ENCODE peak calls at places on chromosomes 5 and 9, in eight cellular contexts. One of them, this sample, is unnamed.

GRCh38 chr5:56345352-56345751 is 112.2 kb upstream of the ANKRD55 start:
- DNase-seq in suprapubic skin: no peak
- DNase-seq in CD8-positive, alpha-beta T cell: no peak
- DNase-seq in kidney: no peak
- DNase-seq in upper lobe of left lung: no peak
- DNase-seq in body of pancreas: no peak
- DNase-seq in Caco-2: no peak
- DNase-seq in heart left ventricle: no peak
- DNase-seq in this sample: no peak

GRCh38 chr9:36101916-36102741 is 34.4 kb upstream of the GLIPR2 start:
- DNase-seq in upper lobe of left lung: no peak
- DNase-seq in heart left ventricle: no peak
- DNase-seq in CD8-positive, alpha-beta T cell: no peak
- DNase-seq in kidney: no peak
- DNase-seq in suprapubic skin: no peak
- DNase-seq in Caco-2: peak
- DNase-seq in body of pancreas: no peak
- DNase-seq in this sample: no peak

GRCh38 chr9:114313186-114313585 is 9.7 kb upstream of the ORM1 start:
- DNase-seq in kidney: no peak
- DNase-seq in Caco-2: no peak
- DNase-seq in CD8-positive, alpha-beta T cell: no peak
- DNase-seq in upper lobe of left lung: no peak
- DNase-seq in heart left ventricle: no peak
- DNase-seq in body of pancreas: no peak
- DNase-seq in suprapubic skin: peak
- DNase-seq in this sample: no peak

GRCh38 chr5:162288647-162289296 is 221.2 kb downstream of the GABRG2 start:
- DNase-seq in suprapubic skin: no peak
- DNase-seq in Caco-2: no peak
- DNase-seq in upper lobe of left lung: no peak
- DNase-seq in CD8-positive, alpha-beta T cell: no peak
- DNase-seq in body of pancreas: no peak
- DNase-seq in heart left ventricle: no peak
- DNase-seq in kidney: no peak
- DNase-seq in this sample: no peak

GRCh38 chr9:99825158-99826046 is 3.7 kb downstream of the NR4A3 start:
- DNase-seq in CD8-positive, alpha-beta T cell: no peak
- DNase-seq in suprapubic skin: no peak
- DNase-seq in Caco-2: no peak
- DNase-seq in heart left ventricle: no peak
- DNase-seq in body of pancreas: no peak
- DNase-seq in upper lobe of left lung: peak
- DNase-seq in kidney: no peak
- DNase-seq in this sample: no peak

GRCh38 chr9:5435912-5436311 is 1.8 kb downstream of the PLGRKT start:
- DNase-seq in upper lobe of left lung: no peak
- DNase-seq in body of pancreas: no peak
- DNase-seq in heart left ventricle: no peak
- DNase-seq in CD8-positive, alpha-beta T cell: no peak
- DNase-seq in Caco-2: no peak
- DNase-seq in suprapubic skin: no peak
- DNase-seq in kidney: no peak
- DNase-seq in this sample: no peak

GRCh38 chr9:137975936-137976565 is 98.5 kb downstream of the CACNA1B start:
- DNase-seq in suprapubic skin: peak
- DNase-seq in Caco-2: no peak
- DNase-seq in heart left ventricle: no peak
- DNase-seq in body of pancreas: no peak
- DNase-seq in CD8-positive, alpha-beta T cell: no peak
- DNase-seq in upper lobe of left lung: no peak
- DNase-seq in kidney: peak
- DNase-seq in this sample: no peak

GRCh38 chr9:90165281-90165680 is 477.3 kb downstream of the DIRAS2 start:
- DNase-seq in body of pancreas: no peak
- DNase-seq in Caco-2: no peak
- DNase-seq in CD8-positive, alpha-beta T cell: no peak
- DNase-seq in heart left ventricle: no peak
- DNase-seq in suprapubic skin: no peak
- DNase-seq in upper lobe of left lung: no peak
- DNase-seq in kidney: no peak
- DNase-seq in this sample: no peak

GRCh38 chr9:7089794-7090193 is 332.0 kb downstream of the KDM4C start:
- DNase-seq in heart left ventricle: no peak
- DNase-seq in kidney: no peak
- DNase-seq in upper lobe of left lung: no peak
- DNase-seq in CD8-positive, alpha-beta T cell: no peak
- DNase-seq in body of pancreas: no peak
- DNase-seq in Caco-2: no peak
- DNase-seq in suprapubic skin: no peak
- DNase-seq in this sample: no peak

GRCh38 chr9:19127881-19128719 is 808 bp upstream of the PLIN2 start:
- DNase-seq in upper lobe of left lung: peak
- DNase-seq in body of pancreas: peak
- DNase-seq in heart left ventricle: peak
- DNase-seq in kidney: peak
- DNase-seq in Caco-2: peak
- DNase-seq in suprapubic skin: peak
- DNase-seq in CD8-positive, alpha-beta T cell: peak
- DNase-seq in this sample: no peak

GRCh38 chr5:60668715-60669304 is 31.2 kb downstream of the DEPDC1B start:
- DNase-seq in suprapubic skin: no peak
- DNase-seq in kidney: no peak
- DNase-seq in Caco-2: no peak
- DNase-seq in upper lobe of left lung: no peak
- DNase-seq in CD8-positive, alpha-beta T cell: no peak
- DNase-seq in body of pancreas: no peak
- DNase-seq in heart left ventricle: no peak
- DNase-seq in this sample: no peak

GRCh38 chr5:59173568-59173967 is 590.7 kb downstream of the RAB3C start:
- DNase-seq in body of pancreas: no peak
- DNase-seq in upper lobe of left lung: no peak
- DNase-seq in heart left ventricle: no peak
- DNase-seq in CD8-positive, alpha-beta T cell: no peak
- DNase-seq in Caco-2: no peak
- DNase-seq in kidney: no peak
- DNase-seq in suprapubic skin: no peak
- DNase-seq in this sample: no peak

GRCh38 chr5:63128018-63128417 is 549.4 kb downstream of the LRRC70 start:
- DNase-seq in upper lobe of left lung: no peak
- DNase-seq in Caco-2: no peak
- DNase-seq in heart left ventricle: no peak
- DNase-seq in CD8-positive, alpha-beta T cell: no peak
- DNase-seq in body of pancreas: no peak
- DNase-seq in suprapubic skin: no peak
- DNase-seq in kidney: no peak
- DNase-seq in this sample: no peak

GRCh38 chr5:159779481-159779880 is 136.8 kb upstream of the ADRA1B start:
- DNase-seq in body of pancreas: no peak
- DNase-seq in heart left ventricle: no peak
- DNase-seq in kidney: no peak
- DNase-seq in CD8-positive, alpha-beta T cell: no peak
- DNase-seq in upper lobe of left lung: no peak
- DNase-seq in suprapubic skin: no peak
- DNase-seq in Caco-2: no peak
- DNase-seq in this sample: no peak

GRCh38 chr9:131179561-131180219 is 54.3 kb downstream of the NUP214 start:
- DNase-seq in Caco-2: no peak
- DNase-seq in suprapubic skin: no peak
- DNase-seq in kidney: no peak
- DNase-seq in body of pancreas: no peak
- DNase-seq in CD8-positive, alpha-beta T cell: no peak
- DNase-seq in upper lobe of left lung: no peak
- DNase-seq in heart left ventricle: no peak
- DNase-seq in this sample: no peak

GRCh38 chr9:129597355-129598088 is 23.4 kb downstream of the C9orf50 start:
- DNase-seq in Caco-2: peak
- DNase-seq in upper lobe of left lung: peak
- DNase-seq in heart left ventricle: peak
- DNase-seq in body of pancreas: peak
- DNase-seq in suprapubic skin: no peak
- DNase-seq in kidney: peak
- DNase-seq in CD8-positive, alpha-beta T cell: peak
- DNase-seq in this sample: peak

GRCh38 chr5:60023255-60023654 is 129.7 kb upstream of the PDE4D start:
- DNase-seq in upper lobe of left lung: no peak
- DNase-seq in heart left ventricle: no peak
- DNase-seq in kidney: no peak
- DNase-seq in body of pancreas: no peak
- DNase-seq in CD8-positive, alpha-beta T cell: no peak
- DNase-seq in Caco-2: no peak
- DNase-seq in suprapubic skin: no peak
- DNase-seq in this sample: no peak

GRCh38 chr5:67824852-67825251 is 390.7 kb upstream of the PIK3R1 start:
- DNase-seq in body of pancreas: no peak
- DNase-seq in CD8-positive, alpha-beta T cell: no peak
- DNase-seq in suprapubic skin: no peak
- DNase-seq in Caco-2: no peak
- DNase-seq in kidney: no peak
- DNase-seq in upper lobe of left lung: no peak
- DNase-seq in heart left ventricle: no peak
- DNase-seq in this sample: no peak

GRCh38 chr5:32155211-32155610 is 18.9 kb downstream of the GOLPH3 start:
- DNase-seq in body of pancreas: no peak
- DNase-seq in upper lobe of left lung: no peak
- DNase-seq in suprapubic skin: no peak
- DNase-seq in Caco-2: no peak
- DNase-seq in kidney: no peak
- DNase-seq in heart left ventricle: no peak
- DNase-seq in CD8-positive, alpha-beta T cell: no peak
- DNase-seq in this sample: no peak

GRCh38 chr5:145104106-145104505 is 731.0 kb downstream of the PRELID2 start:
- DNase-seq in Caco-2: no peak
- DNase-seq in body of pancreas: no peak
- DNase-seq in CD8-positive, alpha-beta T cell: no peak
- DNase-seq in upper lobe of left lung: no peak
- DNase-seq in suprapubic skin: no peak
- DNase-seq in kidney: no peak
- DNase-seq in heart left ventricle: no peak
- DNase-seq in this sample: no peak

GRCh38 chr5:3288325-3288724 is 307.3 kb upstream of the IRX1 start:
- DNase-seq in upper lobe of left lung: peak
- DNase-seq in heart left ventricle: no peak
- DNase-seq in Caco-2: no peak
- DNase-seq in body of pancreas: no peak
- DNase-seq in suprapubic skin: no peak
- DNase-seq in CD8-positive, alpha-beta T cell: no peak
- DNase-seq in kidney: no peak
- DNase-seq in this sample: no peak

GRCh38 chr9:135655317-135656003 is 7.6 kb upstream of the LCN9 start:
- DNase-seq in upper lobe of left lung: peak
- DNase-seq in heart left ventricle: no peak
- DNase-seq in CD8-positive, alpha-beta T cell: no peak
- DNase-seq in suprapubic skin: no peak
- DNase-seq in kidney: peak
- DNase-seq in body of pancreas: no peak
- DNase-seq in Caco-2: no peak
- DNase-seq in this sample: no peak

GRCh38 chr5:156824800-156825199 is 25.3 kb upstream of the PPP1R2B start:
- DNase-seq in body of pancreas: no peak
- DNase-seq in Caco-2: no peak
- DNase-seq in suprapubic skin: no peak
- DNase-seq in kidney: no peak
- DNase-seq in upper lobe of left lung: no peak
- DNase-seq in CD8-positive, alpha-beta T cell: no peak
- DNase-seq in heart left ventricle: no peak
- DNase-seq in this sample: no peak
- TF ChIP-seq CTCF in body of pancreas: no peak
- TF ChIP-seq CTCF in Caco-2: peak
- TF ChIP-seq CTCF in suprapubic skin: no peak
- TF ChIP-seq CTCF in kidney: no peak
- TF ChIP-seq CTCF in upper lobe of left lung: no peak
- TF ChIP-seq CTCF in CD8-positive, alpha-beta T cell: no peak
- TF ChIP-seq CTCF in heart left ventricle: peak
- TF ChIP-seq CTCF in this sample: peak

DNA sequence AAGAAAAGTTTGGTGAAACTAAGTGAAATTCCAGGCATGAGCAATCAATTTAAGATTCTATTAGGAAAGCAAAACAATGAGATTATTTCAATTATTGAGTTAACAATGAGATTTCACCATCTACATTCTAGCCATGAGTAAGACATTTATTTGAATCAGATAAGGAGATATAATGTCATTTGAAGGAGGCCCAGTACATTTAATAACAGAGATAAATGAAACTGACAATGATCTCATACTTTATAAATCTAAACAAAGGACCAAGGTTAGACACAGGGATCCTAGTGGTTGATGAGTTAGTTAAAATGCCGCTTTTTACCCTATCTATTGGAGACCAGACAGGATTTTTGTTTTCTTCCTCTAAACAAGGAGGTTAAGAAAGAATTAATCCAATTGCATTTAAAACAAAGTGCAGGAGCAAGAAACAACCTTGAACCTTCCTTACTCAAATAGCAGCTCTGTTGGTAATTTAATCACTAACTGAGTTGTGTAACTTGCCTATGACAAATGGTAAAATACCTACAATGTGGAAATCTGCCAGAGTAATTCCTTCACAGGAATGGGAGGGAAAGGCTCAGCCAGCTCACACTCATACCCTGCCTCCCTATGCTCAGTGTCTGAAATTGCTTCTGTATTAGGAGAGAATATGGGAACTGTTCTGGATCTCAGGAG is 103.5 kb upstream of the NR3C1 start:
- DNase-seq in Caco-2: no peak
- DNase-seq in body of pancreas: peak
- DNase-seq in suprapubic skin: no peak
- DNase-seq in upper lobe of left lung: no peak
- DNase-seq in CD8-positive, alpha-beta T cell: no peak
- DNase-seq in heart left ventricle: no peak
- DNase-seq in kidney: no peak
- DNase-seq in this sample: no peak
- TF ChIP-seq CTCF in Caco-2: no peak
- TF ChIP-seq CTCF in body of pancreas: no peak
- TF ChIP-seq CTCF in suprapubic skin: no peak
- TF ChIP-seq CTCF in upper lobe of left lung: no peak
- TF ChIP-seq CTCF in CD8-positive, alpha-beta T cell: no peak
- TF ChIP-seq CTCF in heart left ventricle: no peak
- TF ChIP-seq CTCF in kidney: peak
- TF ChIP-seq CTCF in this sample: no peak

DNA sequence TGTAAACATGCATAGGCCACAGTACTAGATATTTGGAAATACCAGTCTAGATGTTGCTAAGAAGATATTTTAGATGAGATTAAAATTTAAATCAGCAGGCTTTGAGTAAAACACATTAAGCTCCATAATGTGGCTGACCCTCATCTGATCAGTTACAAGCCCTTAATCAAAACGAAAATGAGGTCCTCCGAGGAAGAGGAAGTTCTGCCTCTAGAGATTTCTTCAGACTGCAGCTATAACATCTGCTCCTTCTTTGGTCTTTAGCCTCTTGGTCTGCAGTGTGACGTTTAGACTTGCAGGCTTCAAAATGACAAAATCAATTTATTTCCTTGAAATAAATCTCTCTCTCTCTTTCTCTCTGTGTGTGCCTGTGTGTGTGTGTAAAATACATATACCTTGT is 1429.7 kb upstream of the CDH9 start:
- DNase-seq in Caco-2: no peak
- DNase-seq in heart left ventricle: no peak
- DNase-seq in body of pancreas: no peak
- DNase-seq in CD8-positive, alpha-beta T cell: no peak
- DNase-seq in suprapubic skin: no peak
- DNase-seq in kidney: no peak
- DNase-seq in upper lobe of left lung: no peak
- DNase-seq in this sample: no peak
- TF ChIP-seq CTCF in Caco-2: no peak
- TF ChIP-seq CTCF in heart left ventricle: no peak
- TF ChIP-seq CTCF in body of pancreas: no peak
- TF ChIP-seq CTCF in CD8-positive, alpha-beta T cell: no peak
- TF ChIP-seq CTCF in suprapubic skin: no peak
- TF ChIP-seq CTCF in kidney: no peak
- TF ChIP-seq CTCF in upper lobe of left lung: no peak
- TF ChIP-seq CTCF in this sample: no peak

GRCh38 chr5:29218138-29218537 is 1975.3 kb upstream of the CDH6 start:
- DNase-seq in Caco-2: no peak
- DNase-seq in upper lobe of left lung: no peak
- DNase-seq in CD8-positive, alpha-beta T cell: no peak
- DNase-seq in suprapubic skin: no peak
- DNase-seq in heart left ventricle: no peak
- DNase-seq in kidney: no peak
- DNase-seq in body of pancreas: no peak
- DNase-seq in this sample: no peak
- TF ChIP-seq CTCF in Caco-2: peak
- TF ChIP-seq CTCF in upper lobe of left lung: no peak
- TF ChIP-seq CTCF in CD8-positive, alpha-beta T cell: no peak
- TF ChIP-seq CTCF in suprapubic skin: no peak
- TF ChIP-seq CTCF in heart left ventricle: no peak
- TF ChIP-seq CTCF in kidney: no peak
- TF ChIP-seq CTCF in body of pancreas: no peak
- TF ChIP-seq CTCF in this sample: no peak

This sample was measured in type B pancreatic cell.